ENCODE peak calls at places on chromosomes 1 and 21, in six cellular contexts. U is stimulated activated CD8-positive, alpha-beta memory T cell treated with anti-CD3 and anti-CD28 coated beads, Interleukin-7, amount 100 ng/mL, for 1 hour; Z is GM13976; Q is fibroblast of the conjunctiva; B is EL; S is SW480. V is an unnamed sample.

GRCh38 chr1:87240661-87241285 is 87.9 kb upstream of the LMO4 start:
- DNase-seq in U (no peak), Z (no peak), Q (no peak), B (no peak), S (no peak), V (no peak)

GRCh38 chr1:223364685-223365382 is 858 bp upstream of the SUSD4 start:
- DNase-seq in U (no peak), Z (peak; percentile 32), Q (no peak), B (no peak), S (peak; percentile 63), V (no peak)

GRCh38 chr1:113389356-113389952 is 861 bp upstream of the MAGI3 start:
- DNase-seq in U (no peak), Z (no peak), Q (no peak), B (peak; percentile 7), S (peak; percentile 13), V (no peak)

GRCh38 chr1:35298464-35298863 is 30.0 kb downstream of the ZMYM4 start:
- DNase-seq in U (no peak), Z (peak; percentile 54), Q (peak; percentile 17), B (peak; percentile 46), S (peak; percentile 55), V (no peak)

GRCh38 chr1:22206551-22207125 is 63.7 kb upstream of the WNT4 start:
- DNase-seq in U (no peak), Z (no peak), Q (no peak), B (peak; percentile 22), S (no peak), V (no peak)

GRCh38 chr1:21869620-21870121 is 57.6 kb downstream of the LDLRAD2 start:
- DNase-seq in U (no peak), Z (no peak), Q (peak; percentile 77), B (peak; percentile 97), S (peak; percentile 54), V (no peak)

GRCh38 chr1:180863158-180863775 is 49.4 kb upstream of the KIAA1614 start:
- DNase-seq in U (no peak), Z (no peak), Q (peak; percentile 40), B (peak; percentile 67), S (peak; percentile 21), V (no peak)

GRCh38 chr1:92817986-92818764 is 13.7 kb upstream of the RPL5 start:
- DNase-seq in U (no peak), Z (peak; percentile 51), Q (peak; percentile 17), B (no peak), S (peak; percentile 27), V (no peak)

GRCh38 chr1:200075938-200076546 is 48.5 kb downstream of the NR5A2 start:
- DNase-seq in U (no peak), Z (no peak), Q (peak; percentile 53), B (peak; percentile 84), S (peak; percentile 78), V (no peak)

GRCh38 chr1:171280596-171280995 is 32.3 kb downstream of the FMO1 start:
- DNase-seq in U (no peak), Z (no peak), Q (no peak), B (no peak), S (no peak), V (no peak)

GRCh38 chr1:21012937-21013336 is 163.8 kb downstream of the EIF4G3 start:
- DNase-seq in U (no peak), Z (no peak), Q (peak; percentile 53), B (peak; percentile 15), S (no peak), V (no peak)

GRCh38 chr21:45923146-45923545 is 58.4 kb upstream of the COL6A1 start:
- DNase-seq in U (peak; percentile 40), Z (no peak), Q (peak; percentile 59), B (peak; percentile 60), S (no peak), V (no peak)

GRCh38 chr1:184593612-184594011 is 161.0 kb downstream of the EDEM3 start:
- DNase-seq in U (no peak), Z (no peak), Q (no peak), B (peak; percentile 13), S (no peak), V (no peak)

GRCh38 chr1:230424440-230425251 is 1.5 kb downstream of the PGBD5 start:
- DNase-seq in U (no peak), Z (no peak), Q (no peak), B (no peak), S (no peak), V (no peak)

GRCh38 chr1:159177273-159177907 is 6.0 kb downstream of the CADM3 start:
- DNase-seq in U (no peak), Z (peak; percentile 62), Q (peak; percentile 17), B (peak; percentile 62), S (peak; percentile 74), V (no peak)

GRCh38 chr21:34916446-34916845 is 132.7 kb downstream of the RUNX1 start:
- DNase-seq in U (no peak), Z (no peak), Q (no peak), B (peak; percentile 90), S (no peak), V (no peak)

GRCh38 chr21:15842565-15842880 is 112.7 kb downstream of the USP25 start:
- DNase-seq in U (no peak), Z (no peak), Q (no peak), B (no peak), S (no peak), V (no peak)

GRCh38 chr1:199705825-199706224 is 321.7 kb upstream of the NR5A2 start:
- DNase-seq in U (no peak), Z (no peak), Q (no peak), B (no peak), S (no peak), V (no peak)

GRCh38 chr1:27122652-27123051 is 32.3 kb downstream of the SLC9A1 start:
- DNase-seq in U (no peak), Z (no peak), Q (no peak), B (peak; percentile 83), S (peak; percentile 86), V (no peak)

GRCh38 chr1:110672753-110673108 is 2.0 kb downstream of the KCNA3 start:
- DNase-seq in U (no peak), Z (peak; percentile 54), Q (no peak), B (no peak), S (no peak), V (no peak)

GRCh38 chr1:12171206-12172041 is 4.6 kb downstream of the TNFRSF1B start:
- DNase-seq in U (no peak), Z (no peak), Q (no peak), B (no peak), S (no peak), V (no peak)

GRCh38 chr1:172338295-172338735 is 82.2 kb upstream of the C1orf105 start:
- DNase-seq in U (no peak), Z (no peak), Q (no peak), B (no peak), S (no peak), V (no peak)

GRCh38 chr1:108584320-108584968 is 24.5 kb downstream of the EEIG2 start:
- DNase-seq in U (no peak), Z (no peak), Q (no peak), B (no peak), S (no peak), V (peak; percentile 30)

GRCh38 chr1:209829716-209830115 is 1.9 kb downstream of the UTP25 start:
- DNase-seq in U (no peak), Z (no peak), Q (no peak), B (no peak), S (no peak), V (no peak)

GRCh38 chr1:67020304-67020703 is 33.6 kb downstream of the SLC35D1 start:
- DNase-seq in U (no peak), Z (no peak), Q (no peak), B (peak; percentile 41), S (no peak), V (no peak)

GRCh38 chr1:170332801-170333200 is 187.0 kb downstream of the NTMT2 start:
- DNase-seq in U (no peak), Z (no peak), Q (no peak), B (no peak), S (no peak), V (no peak)

GRCh38 chr1:173137116-173137515 is 70.0 kb downstream of the TNFSF4 start:
- DNase-seq in U (no peak), Z (no peak), Q (no peak), B (peak; percentile 63), S (no peak), V (no peak)

V was measured in SIG-M5.